ENCODE peak calls at places on chromosome 6, in nine cellular contexts. X is Calu3, B is heart right ventricle, D is GM12864, C is epithelial cell of esophagus, M is lung, H is adrenal gland, S is type B pancreatic cell, W is HFFc6. V is an unnamed sample.

GRCh38 chr6:34242252-34243130 is 5.8 kb downstream of the HMGA1 start:
- DNase-seq in B (no peak), D (no peak), M (no peak), X (no peak), S (no peak), W (no peak), C (no peak), H (no peak), V (no peak)

GRCh38 chr6:52929321-52930164 is 20.0 kb upstream of the GSTA3 start:
- DNase-seq in M (peak; percentile 51), W (peak; percentile 93), X (peak; percentile 21), D (no peak), H (peak; percentile 86), C (peak; percentile 90), B (no peak), S (no peak), V (no peak)

GRCh38 chr6:100518588-100518987 is 53.9 kb upstream of the SIM1 start:
- DNase-seq in M (no peak), H (no peak), S (no peak), W (no peak), C (no peak), D (no peak), B (no peak), X (no peak), V (no peak)

GRCh38 chr6:89323461-89324098 is 8.5 kb upstream of the GABRR2 start:
- DNase-seq in D (no peak), C (no peak), W (no peak), H (no peak), X (no peak), M (no peak), B (no peak), S (no peak), V (no peak)

GRCh38 chr6:129331450-129332138 is 378.4 kb downstream of the ARHGAP18 start:
- DNase-seq in M (no peak), X (no peak), S (no peak), H (no peak), C (peak; percentile 26), D (no peak), W (peak; percentile 17), B (no peak), V (no peak)

GRCh38 chr6:44278316-44278715 is 8.1 kb downstream of the TMEM151B start:
- DNase-seq in C (no peak), M (no peak), B (no peak), W (no peak), X (no peak), D (no peak), H (no peak), S (no peak), V (no peak)

GRCh38 chr6:155050311-155050710 is 55.2 kb downstream of the TIAM2 start:
- DNase-seq in M (no peak), X (no peak), B (no peak), W (no peak), H (no peak), S (no peak), C (no peak), D (peak; percentile 49), V (peak; percentile 63)

GRCh38 chr6:18680842-18681241 is 293.7 kb downstream of the RNF144B start:
- DNase-seq in B (no peak), M (no peak), C (peak; percentile 4), H (no peak), X (no peak), D (no peak), W (no peak), S (no peak), V (no peak)

GRCh38 chr6:26250806-26251075 is 114.3 kb upstream of the BTN3A2 start:
- DNase-seq in S (no peak), W (peak; percentile 31), C (peak; percentile 60), M (no peak), X (no peak), H (no peak), B (no peak), D (no peak), V (no peak)

GRCh38 chr6:107246972-107247615 is 131.8 kb upstream of the BEND3 start:
- DNase-seq in M (no peak), B (no peak), W (no peak), X (no peak), S (no peak), D (no peak), H (no peak), C (peak; percentile 78), V (no peak)

GRCh38 chr6:57173886-57174510 is 1.9 kb downstream of the BAG2 start:
- DNase-seq in B (no peak), W (peak; percentile 60), C (peak; percentile 74), M (no peak), X (peak; percentile 8), D (no peak), H (no peak), S (no peak), V (no peak)

GRCh38 chr6:16257999-16258708 is 19.8 kb downstream of the GMPR start:
- DNase-seq in B (peak; percentile 41), C (peak; percentile 60), H (no peak), S (no peak), X (no peak), W (peak; percentile 8), M (no peak), D (no peak), V (no peak)

GRCh38 chr6:163711615-163712568 is 297.4 kb downstream of the QKI start:
- DNase-seq in C (no peak), H (peak; percentile 44), S (no peak), W (no peak), M (peak; percentile 49), B (peak; percentile 80), X (no peak), D (no peak), V (peak; percentile 31)
- TF ChIP-seq CTCF in C (no peak), H (no peak), S (no peak), W (peak; percentile 11), M (no peak), B (peak; percentile 40), X (no peak), D (peak; percentile 39), V (peak; percentile 5)

GRCh38 chr6:124400600-124400999 is 561.6 kb upstream of the RNF217 start:
- DNase-seq in H (no peak), S (no peak), C (peak; percentile 4), W (no peak), B (no peak), D (no peak), M (no peak), X (no peak), V (no peak)
- TF ChIP-seq CTCF in H (no peak), S (peak; percentile 33), C (peak; percentile 32), W (no peak), B (no peak), D (no peak), M (no peak), X (peak; percentile 23), V (no peak)

DNA sequence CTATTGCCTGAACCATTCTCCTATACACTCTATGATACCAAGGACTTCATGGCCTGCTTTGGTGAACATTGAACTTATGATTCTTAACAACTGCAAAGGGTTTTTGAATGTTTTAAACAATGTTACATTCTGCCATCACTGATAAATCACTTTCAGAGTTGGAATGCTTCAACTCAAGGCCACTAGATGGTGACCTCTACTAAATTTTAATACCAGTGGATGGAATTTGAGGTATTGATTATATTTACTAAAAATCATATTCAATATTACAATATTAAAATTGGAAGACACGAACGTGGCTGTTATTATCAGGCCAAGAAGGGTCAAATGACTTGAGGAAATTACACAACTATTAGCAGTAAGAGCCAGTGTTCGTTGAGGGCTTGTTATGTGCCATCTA is 18.6 kb downstream of the MYCT1 start:
- DNase-seq in C (no peak), D (no peak), W (no peak), H (no peak), S (no peak), X (no peak), M (no peak), B (no peak), V (no peak)
- TF ChIP-seq CTCF in C (no peak), D (no peak), W (peak; percentile 70), H (no peak), S (peak; percentile 29), X (no peak), M (no peak), B (no peak), V (no peak)

DNA sequence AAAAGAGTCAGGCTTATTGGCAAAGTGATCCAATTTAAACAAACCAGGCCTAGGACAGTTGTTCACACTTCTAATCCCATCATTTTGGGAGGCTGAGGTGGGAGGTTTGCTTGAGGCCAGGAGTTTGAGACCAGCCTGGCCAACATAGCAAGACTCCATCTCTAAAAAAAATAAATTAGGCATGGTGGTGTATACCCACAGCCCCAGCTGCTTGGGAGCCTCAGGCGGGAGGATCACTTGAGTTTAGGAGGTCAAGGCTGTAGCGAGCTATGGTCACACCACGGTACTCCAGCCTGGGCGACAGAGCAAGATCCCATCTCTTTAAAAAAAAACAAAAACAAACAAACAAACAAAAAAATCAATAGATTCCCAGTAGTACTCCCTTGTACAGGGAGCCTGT is 86.8 kb downstream of the SASH1 start:
- DNase-seq in C (no peak), D (no peak), X (no peak), S (no peak), W (no peak), B (no peak), H (no peak), M (no peak), V (no peak)
- TF ChIP-seq CTCF in C (no peak), D (no peak), X (no peak), S (no peak), W (no peak), B (no peak), H (no peak), M (no peak), V (no peak)

DNA sequence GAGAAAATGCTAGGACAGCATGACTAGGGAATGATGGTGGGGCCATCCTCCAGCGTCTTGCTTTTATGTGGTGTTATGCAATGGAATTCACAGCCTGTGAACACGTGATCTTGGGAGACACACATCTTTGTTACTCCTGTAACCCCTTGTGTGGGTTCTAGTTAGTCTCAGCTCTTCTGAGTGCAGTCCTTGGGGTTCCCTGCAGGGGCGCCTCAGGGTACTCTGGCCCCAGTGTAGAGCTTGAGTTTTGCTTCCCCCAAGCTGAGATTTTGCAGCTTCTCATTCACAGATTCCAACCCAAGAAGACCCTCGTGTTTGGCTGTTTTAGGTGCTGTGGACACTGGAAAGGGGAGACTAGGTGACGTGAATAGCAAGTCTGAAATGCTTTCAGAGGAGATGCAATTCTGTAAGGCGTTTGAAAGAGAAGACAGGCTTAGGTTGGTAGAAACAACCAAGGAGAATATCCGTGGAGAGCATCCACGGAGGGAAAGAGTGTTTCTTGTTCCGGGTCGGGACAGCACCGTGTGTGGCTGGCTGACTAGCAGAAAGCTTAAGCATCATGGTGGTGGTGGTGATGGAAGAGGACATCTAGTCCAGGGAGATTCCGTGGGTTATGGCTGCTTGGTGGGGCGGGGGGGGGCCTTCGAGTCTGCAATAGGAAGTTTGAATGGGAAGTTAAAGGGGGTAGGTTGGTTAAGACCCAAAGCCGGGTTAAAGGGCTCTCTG is 30.1 kb downstream of the DUSP22 start:
- DNase-seq in M (no peak), B (no peak), X (no peak), S (no peak), W (no peak), H (no peak), D (no peak), C (no peak), V (no peak)
- TF ChIP-seq CTCF in M (no peak), B (no peak), X (no peak), S (no peak), W (peak; percentile 17), H (no peak), D (peak; percentile 77), C (no peak), V (peak; percentile 40)